ENCODE peak calls at places on chromosomes 12 and 14, in seven cellular contexts. One of them, this sample, is unnamed.

GRCh38 chr14:70536830-70537229 is 2.0 kb upstream of the ADAM20 start:
- DNase-seq in NCI-H345: no peak
- DNase-seq in naive thymus-derived CD4-positive, alpha-beta T cell: no peak
- DNase-seq in tibial nerve: no peak
- DNase-seq in esophagus squamous epithelium: no peak
- DNase-seq in IMR-90: no peak
- DNase-seq in HCT116: no peak
- DNase-seq in this sample: no peak

GRCh38 chr12:76341436-76342030 is 6.7 kb downstream of the BBS10 start:
- DNase-seq in IMR-90: peak; percentile 65
- DNase-seq in naive thymus-derived CD4-positive, alpha-beta T cell: no peak
- DNase-seq in HCT116: no peak
- DNase-seq in NCI-H345: no peak
- DNase-seq in esophagus squamous epithelium: no peak
- DNase-seq in tibial nerve: no peak
- DNase-seq in this sample: no peak

GRCh38 chr12:53102883-53103807 is at the start of gene SOAT2:
- DNase-seq in naive thymus-derived CD4-positive, alpha-beta T cell: peak; percentile 37
- DNase-seq in NCI-H345: no peak
- DNase-seq in esophagus squamous epithelium: no peak
- DNase-seq in HCT116: no peak
- DNase-seq in IMR-90: no peak
- DNase-seq in tibial nerve: no peak
- DNase-seq in this sample: peak; percentile 32

GRCh38 chr14:99259327-99259726 is 12.7 kb downstream of the BCL11B start:
- DNase-seq in HCT116: no peak
- DNase-seq in NCI-H345: no peak
- DNase-seq in naive thymus-derived CD4-positive, alpha-beta T cell: peak; percentile 92
- DNase-seq in IMR-90: no peak
- DNase-seq in esophagus squamous epithelium: no peak
- DNase-seq in tibial nerve: no peak
- DNase-seq in this sample: peak; percentile 59

GRCh38 chr12:1812650-1813302 is 7.6 kb upstream of the LRTM2 start:
- DNase-seq in HCT116: no peak
- DNase-seq in IMR-90: peak; percentile 48
- DNase-seq in esophagus squamous epithelium: no peak
- DNase-seq in tibial nerve: peak; percentile 49
- DNase-seq in naive thymus-derived CD4-positive, alpha-beta T cell: no peak
- DNase-seq in NCI-H345: no peak
- DNase-seq in this sample: no peak

GRCh38 chr14:64208261-64208660 is 85.9 kb downstream of the ESR2 start:
- DNase-seq in IMR-90: no peak
- DNase-seq in tibial nerve: no peak
- DNase-seq in naive thymus-derived CD4-positive, alpha-beta T cell: no peak
- DNase-seq in NCI-H345: no peak
- DNase-seq in esophagus squamous epithelium: no peak
- DNase-seq in HCT116: no peak
- DNase-seq in this sample: no peak

GRCh38 chr14:84065811-84066210 is 1464.1 kb upstream of the FLRT2 start:
- DNase-seq in esophagus squamous epithelium: no peak
- DNase-seq in naive thymus-derived CD4-positive, alpha-beta T cell: no peak
- DNase-seq in HCT116: no peak
- DNase-seq in IMR-90: no peak
- DNase-seq in tibial nerve: no peak
- DNase-seq in NCI-H345: no peak
- DNase-seq in this sample: no peak

GRCh38 chr14:66070542-66071319 is 415.4 kb upstream of the CCDC196 start:
- DNase-seq in naive thymus-derived CD4-positive, alpha-beta T cell: peak; percentile 53
- DNase-seq in NCI-H345: peak; percentile 54
- DNase-seq in esophagus squamous epithelium: no peak
- DNase-seq in HCT116: peak; percentile 35
- DNase-seq in tibial nerve: peak; percentile 33
- DNase-seq in IMR-90: no peak
- DNase-seq in this sample: peak; percentile 42

GRCh38 chr14:104882325-104882973 is 17.4 kb downstream of the CEP170B start:
- DNase-seq in esophagus squamous epithelium: no peak
- DNase-seq in tibial nerve: no peak
- DNase-seq in IMR-90: no peak
- DNase-seq in HCT116: peak; percentile 36
- DNase-seq in NCI-H345: peak; percentile 58
- DNase-seq in naive thymus-derived CD4-positive, alpha-beta T cell: no peak
- DNase-seq in this sample: no peak

GRCh38 chr12:47736877-47737676 is 11.8 kb upstream of the ENDOU start:
- DNase-seq in esophagus squamous epithelium: no peak
- DNase-seq in naive thymus-derived CD4-positive, alpha-beta T cell: no peak
- DNase-seq in IMR-90: peak; percentile 73
- DNase-seq in tibial nerve: peak; percentile 79
- DNase-seq in NCI-H345: no peak
- DNase-seq in HCT116: no peak
- DNase-seq in this sample: no peak

GRCh38 chr12:51839310-51839943 is 9.1 kb downstream of the FIGNL2 start:
- DNase-seq in HCT116: no peak
- DNase-seq in NCI-H345: no peak
- DNase-seq in tibial nerve: no peak
- DNase-seq in IMR-90: no peak
- DNase-seq in naive thymus-derived CD4-positive, alpha-beta T cell: no peak
- DNase-seq in esophagus squamous epithelium: no peak
- DNase-seq in this sample: no peak

GRCh38 chr14:93628048-93628447 is 160.2 kb downstream of the PRIMA1 start:
- DNase-seq in esophagus squamous epithelium: no peak
- DNase-seq in NCI-H345: no peak
- DNase-seq in naive thymus-derived CD4-positive, alpha-beta T cell: no peak
- DNase-seq in HCT116: no peak
- DNase-seq in IMR-90: no peak
- DNase-seq in tibial nerve: no peak
- DNase-seq in this sample: no peak

GRCh38 chr12:102917026-102917787 is at the start of gene PAH:
- DNase-seq in naive thymus-derived CD4-positive, alpha-beta T cell: no peak
- DNase-seq in HCT116: no peak
- DNase-seq in tibial nerve: no peak
- DNase-seq in esophagus squamous epithelium: no peak
- DNase-seq in IMR-90: no peak
- DNase-seq in NCI-H345: no peak
- DNase-seq in this sample: peak; percentile 27

GRCh38 chr14:36105401-36105800 is 71.1 kb downstream of the PTCSC3 start:
- DNase-seq in tibial nerve: no peak
- DNase-seq in HCT116: peak; percentile 40
- DNase-seq in NCI-H345: peak; percentile 51
- DNase-seq in IMR-90: no peak
- DNase-seq in esophagus squamous epithelium: no peak
- DNase-seq in naive thymus-derived CD4-positive, alpha-beta T cell: no peak
- DNase-seq in this sample: no peak

GRCh38 chr14:98937021-98937420 is 335.0 kb downstream of the BCL11B start:
- DNase-seq in HCT116: no peak
- DNase-seq in esophagus squamous epithelium: no peak
- DNase-seq in tibial nerve: no peak
- DNase-seq in naive thymus-derived CD4-positive, alpha-beta T cell: no peak
- DNase-seq in NCI-H345: no peak
- DNase-seq in IMR-90: no peak
- DNase-seq in this sample: no peak

GRCh38 chr12:22574921-22575320 is 30.6 kb upstream of the C2CD5 start:
- DNase-seq in NCI-H345: no peak
- DNase-seq in HCT116: no peak
- DNase-seq in esophagus squamous epithelium: no peak
- DNase-seq in IMR-90: no peak
- DNase-seq in tibial nerve: no peak
- DNase-seq in naive thymus-derived CD4-positive, alpha-beta T cell: no peak
- DNase-seq in this sample: no peak

GRCh38 chr14:99318091-99318958 is 46.3 kb upstream of the BCL11B start:
- DNase-seq in tibial nerve: no peak
- DNase-seq in HCT116: no peak
- DNase-seq in NCI-H345: no peak
- DNase-seq in esophagus squamous epithelium: no peak
- DNase-seq in naive thymus-derived CD4-positive, alpha-beta T cell: no peak
- DNase-seq in IMR-90: no peak
- DNase-seq in this sample: no peak

GRCh38 chr12:54229624-54230212 is 40.9 kb upstream of the SMUG1 start:
- DNase-seq in tibial nerve: no peak
- DNase-seq in IMR-90: peak; percentile 99
- DNase-seq in NCI-H345: no peak
- DNase-seq in HCT116: peak; percentile 60
- DNase-seq in naive thymus-derived CD4-positive, alpha-beta T cell: no peak
- DNase-seq in esophagus squamous epithelium: no peak
- DNase-seq in this sample: no peak

GRCh38 chr12:79296871-79297270 is 393.9 kb downstream of the PAWR start:
- DNase-seq in IMR-90: no peak
- DNase-seq in HCT116: no peak
- DNase-seq in naive thymus-derived CD4-positive, alpha-beta T cell: no peak
- DNase-seq in NCI-H345: no peak
- DNase-seq in esophagus squamous epithelium: no peak
- DNase-seq in tibial nerve: no peak
- DNase-seq in this sample: no peak

GRCh38 chr14:54582334-54582733 is 15.4 kb downstream of the SAMD4A start:
- DNase-seq in NCI-H345: no peak
- DNase-seq in HCT116: no peak
- DNase-seq in naive thymus-derived CD4-positive, alpha-beta T cell: no peak
- DNase-seq in esophagus squamous epithelium: no peak
- DNase-seq in tibial nerve: no peak
- DNase-seq in IMR-90: no peak
- DNase-seq in this sample: no peak

GRCh38 chr12:22283006-22283506 is 51.5 kb downstream of the ST8SIA1 start:
- DNase-seq in esophagus squamous epithelium: no peak
- DNase-seq in NCI-H345: no peak
- DNase-seq in naive thymus-derived CD4-positive, alpha-beta T cell: no peak
- DNase-seq in HCT116: no peak
- DNase-seq in tibial nerve: no peak
- DNase-seq in IMR-90: peak; percentile 85
- DNase-seq in this sample: no peak

GRCh38 chr12:123028475-123028874 is 48.0 kb downstream of the ARL6IP4 start:
- DNase-seq in NCI-H345: no peak
- DNase-seq in naive thymus-derived CD4-positive, alpha-beta T cell: no peak
- DNase-seq in tibial nerve: no peak
- DNase-seq in esophagus squamous epithelium: no peak
- DNase-seq in HCT116: no peak
- DNase-seq in IMR-90: no peak
- DNase-seq in this sample: no peak

GRCh38 chr14:30855345-30856037 is 18.9 kb upstream of the COCH start:
- DNase-seq in naive thymus-derived CD4-positive, alpha-beta T cell: no peak
- DNase-seq in HCT116: no peak
- DNase-seq in NCI-H345: no peak
- DNase-seq in tibial nerve: no peak
- DNase-seq in esophagus squamous epithelium: no peak
- DNase-seq in IMR-90: no peak
- DNase-seq in this sample: no peak

This sample was measured in CD4-positive, CD25-positive, alpha-beta regulatory T cell.